ENCODE peak calls at places on chromosomes 11 and 22, in four cellular contexts. I is trophoblast cell, Y is endothelial cell of umbilical vein, W is NT2/D1. V is an unnamed sample. For H3K4me1, the result is how much of the 10 kb centered on the place peaks cover.

GRCh38 chr11:100176456-100176855 is 510.6 kb upstream of the ARHGAP42 start:
- DNase-seq in I (no peak), Y (no peak), W (no peak), V (no peak)

GRCh38 chr11:117490911-117491310 is 163.3 kb downstream of the CEP164 start:
- DNase-seq in Y (no peak), W (no peak), I (no peak), V (no peak)

GRCh38 chr11:102256251-102256650 is 61.0 kb upstream of the BIRC3 start:
- DNase-seq in W (no peak), Y (no peak), I (peak), V (no peak)

GRCh38 chr11:126391286-126391954 is 35.9 kb downstream of the ST3GAL4 start:
- DNase-seq in W (no peak), I (no peak), Y (no peak), V (no peak)

GRCh38 chr22:45502215-45503070 is at the start of gene FBLN1:
- DNase-seq in Y (no peak), I (peak), W (no peak), V (peak)

GRCh38 chr11:75639752-75640151 is 29.1 kb downstream of the MAP6 start:
- DNase-seq in Y (peak), W (no peak), I (peak), V (peak)

GRCh38 chr11:86115542-86116385 is 46.9 kb upstream of the PICALM start:
- DNase-seq in Y (no peak), W (no peak), I (no peak), V (no peak)

GRCh38 chr11:11979487-11980117 is 28.8 kb downstream of the DKK3 start:
- DNase-seq in Y (no peak), I (peak), W (no peak), V (no peak)

GRCh38 chr22:21760640-21761039 is 25.0 kb upstream of the YPEL1 start:
- DNase-seq in W (no peak), I (no peak), Y (no peak), V (no peak)

GRCh38 chr11:131668867-131669780 is 298.7 kb downstream of the NTM start:
- DNase-seq in Y (peak), I (peak), W (peak), V (no peak)

GRCh38 chr11:117941163-117941707 is 12.0 kb upstream of the TMPRSS13 start:
- DNase-seq in W (no peak), I (peak), Y (no peak), V (no peak)

GRCh38 chr11:33624082-33624481 is 76.5 kb downstream of the C11orf91 start:
- DNase-seq in Y (no peak), W (no peak), I (no peak), V (no peak)

GRCh38 chr11:130861902-130862552 is 54.3 kb downstream of the SNX19 start:
- DNase-seq in I (peak), W (peak), Y (peak), V (peak)

GRCh38 chr11:67644042-67644441 is 4.5 kb upstream of the TBX10 start:
- DNase-seq in W (no peak), Y (no peak), I (peak), V (no peak)

GRCh38 chr11:123525511-123525918 is 95.4 kb downstream of the GRAMD1B start:
- DNase-seq in Y (no peak), I (no peak), W (no peak), V (no peak)

GRCh38 chr11:17000987-17001386 is 13.2 kb downstream of the PLEKHA7 start:
- DNase-seq in I (no peak), W (no peak), Y (no peak), V (no peak)

GRCh38 chr22:41300661-41301060 is 664 bp upstream of the ZC3H7B start:
- DNase-seq in I (peak), W (no peak), Y (no peak), V (no peak)

GRCh38 chr11:40129276-40129675 is 1330.2 kb downstream of the LRRC4C start:
- DNase-seq in Y (no peak), W (peak), I (no peak), V (no peak)

GRCh38 chr11:1867381-1867780 is 14.5 kb downstream of the LSP1 start:
- DNase-seq in W (no peak), I (no peak), Y (no peak), V (no peak)

GRCh38 chr11:8094656-8095055 is 13.6 kb downstream of the TUB start:
- DNase-seq in I (no peak), W (no peak), Y (no peak), V (no peak)

GRCh38 chr11:126348806-126349582 is 6.5 kb upstream of the ST3GAL4 start:
- DNase-seq in Y (peak), W (no peak), I (peak), V (peak)

GRCh38 chr22:36083056-36083455 is 54.4 kb upstream of the RBFOX2 start:
- DNase-seq in W (no peak), I (peak), Y (no peak), V (no peak)

GRCh38 chr11:122505304-122506006 is 150.1 kb upstream of the UBASH3B start:
- DNase-seq in Y (peak), W (peak), I (peak), V (peak)

GRCh38 chr22:39348909-39349505 is 784 bp upstream of the SYNGR1 start:
- DNase-seq in W (no peak), Y (no peak), I (no peak), V (peak)

GRCh38 chr11:10878408-10879214 is 20.8 kb upstream of the ZBED5 start:
- DNase-seq in Y (peak), W (peak), I (peak), V (no peak)

GRCh38 chr11:131584694-131585592 is 214.5 kb downstream of the NTM start:
- DNase-seq in W (no peak), Y (no peak), I (no peak), V (no peak)

DNA sequence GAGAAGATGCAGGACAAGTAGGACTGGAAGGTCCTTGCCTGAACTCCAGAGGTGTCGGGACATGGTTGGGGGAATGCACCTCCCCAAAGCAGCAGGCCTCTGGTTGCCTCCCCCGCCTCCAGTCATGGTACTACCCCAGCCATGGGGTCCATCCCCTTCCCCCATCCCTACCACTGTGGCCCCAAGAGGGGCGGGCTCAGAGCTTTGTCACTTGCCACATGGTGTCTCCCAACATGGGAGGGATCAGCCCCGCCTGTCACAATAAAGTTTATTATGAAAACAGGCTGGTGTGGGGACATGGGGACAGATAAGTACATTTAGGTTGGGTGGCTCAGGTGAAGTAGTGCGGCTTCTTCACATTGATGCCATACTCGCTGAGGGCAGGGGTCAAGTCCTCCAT is 1.4 kb downstream of the TAF10 start:
- DNase-seq in W (no peak), I (no peak), Y (no peak), V (no peak)
- H3K4me1 ChIP-seq in W (under half), I (under half), Y (half or more), V (under half)

GRCh38 chr22:46725096-46725495 is 13.0 kb downstream of the CERK start:
- DNase-seq in W (no peak), I (no peak), Y (no peak), V (no peak)

GRCh38 chr22:46727813-46728364 is 10.2 kb downstream of the CERK start:
- DNase-seq in W (no peak), I (no peak), Y (no peak), V (no peak)

GRCh38 chr22:46728470-46728869 is 9.6 kb downstream of the CERK start:
- DNase-seq in Y (no peak), W (no peak), I (no peak), V (peak)

GRCh38 chr22:46726986-46727317 is 11.1 kb downstream of the CERK start:
- DNase-seq in Y (no peak), W (no peak), I (no peak), V (no peak)

GRCh38 chr22:46726066-46726985 is 11.7 kb downstream of the CERK start:
- DNase-seq in W (no peak), I (no peak), Y (no peak), V (peak)
- H3K4me1 ChIP-seq in W (under half), I (under half), Y (under half), V (under half)

DNA sequence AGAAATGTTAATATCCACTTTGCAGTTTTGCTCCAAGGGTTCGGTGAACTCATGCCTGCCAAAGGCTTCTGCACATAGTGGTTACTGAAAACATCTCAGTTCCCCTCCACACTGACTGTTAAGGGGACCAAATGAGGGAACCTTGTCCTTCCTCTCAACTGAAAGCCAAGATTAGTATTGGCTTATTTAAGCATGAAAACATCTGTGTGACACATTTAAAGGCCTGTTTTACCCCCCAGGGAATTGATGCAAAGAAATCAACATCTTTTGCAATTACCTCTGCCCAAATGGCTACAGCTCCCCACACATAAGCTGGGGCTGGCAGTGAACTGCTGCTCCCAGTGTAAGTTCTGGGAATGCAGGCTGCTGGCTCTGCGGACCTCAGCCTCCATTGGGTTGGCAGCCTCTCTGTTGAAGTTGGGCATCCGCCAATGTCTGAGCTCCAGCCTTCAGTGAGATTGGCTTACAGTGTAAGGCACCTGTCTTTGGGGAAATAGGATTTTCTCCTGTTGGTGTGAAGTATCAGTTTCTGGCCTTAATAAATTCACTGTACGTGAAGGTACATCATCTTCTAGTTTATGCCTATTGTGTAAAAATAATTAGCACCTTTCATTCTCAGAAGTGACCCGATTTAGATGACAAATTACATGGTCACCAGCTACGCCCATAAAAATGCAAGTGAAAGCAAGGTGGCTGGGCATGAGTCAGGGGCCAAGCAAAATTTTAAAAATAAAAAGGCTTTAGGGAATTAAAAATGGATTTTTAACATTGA is 213.4 kb upstream of the SYN3 start:
- DNase-seq in Y (no peak), I (no peak), W (no peak), V (peak)
- H3K4me1 ChIP-seq in Y (under half), I (under half), W (under half), V (under half)

GRCh38 chr22:37374571-37374970 is 52.7 kb downstream of the ELFN2 start:
- DNase-seq in I (no peak), W (no peak), Y (no peak), V (no peak)
- H3K4me1 ChIP-seq in I (under half), W (under half), Y (under half), V (under half)

GRCh38 chr11:29173660-29174062 is 843.2 kb downstream of the KCNA4 start:
- DNase-seq in I (peak), Y (peak), W (no peak), V (no peak)

GRCh38 chr11:29166306-29166705 is 850.5 kb downstream of the KCNA4 start:
- DNase-seq in I (no peak), W (no peak), Y (no peak), V (no peak)

DNA sequence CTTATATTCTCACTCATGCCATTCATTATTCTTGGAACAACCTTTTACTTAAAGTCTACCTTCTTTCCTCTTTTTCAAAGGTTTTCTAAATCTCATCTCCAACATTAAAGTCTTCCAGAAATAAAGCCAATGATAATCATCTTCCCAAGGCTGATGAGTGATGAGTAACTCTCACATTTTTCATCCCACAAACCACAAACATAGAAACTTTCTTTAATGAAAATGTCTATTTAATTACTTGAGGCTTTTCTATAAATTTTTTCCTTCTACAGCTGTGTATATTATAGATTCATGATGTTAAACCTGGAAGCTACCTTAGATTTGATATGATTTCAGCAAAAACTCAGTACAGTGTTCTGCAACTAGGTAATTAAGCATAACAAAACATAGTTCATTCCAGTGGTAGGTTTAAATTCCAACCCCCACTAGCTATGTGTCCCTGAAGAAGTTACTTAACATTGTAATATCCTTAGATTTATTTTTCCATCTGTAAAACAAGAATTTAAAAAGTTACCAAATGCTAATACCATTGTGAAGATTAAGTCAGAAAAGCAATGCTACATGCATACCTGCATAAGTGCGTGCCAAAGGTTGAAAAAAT is 845.4 kb downstream of the KCNA4 start:
- DNase-seq in W (no peak), Y (no peak), I (peak), V (no peak)
- H3K4me1 ChIP-seq in W (under half), Y (under half), I (under half), V (under half)

GRCh38 chr11:64892838-64893193 is 14.4 kb upstream of the EHD1 start:
- DNase-seq in I (no peak), W (no peak), Y (no peak), V (peak)

GRCh38 chr11:64892411-64892831 is 14.0 kb upstream of the EHD1 start:
- DNase-seq in W (no peak), I (no peak), Y (no peak), V (no peak)

GRCh38 chr11:64891215-64891848 is 12.9 kb upstream of the EHD1 start:
- DNase-seq in W (no peak), Y (no peak), I (no peak), V (no peak)

GRCh38 chr11:64893194-64894069 is 15.0 kb upstream of the EHD1 start:
- DNase-seq in Y (no peak), I (no peak), W (no peak), V (no peak)

DNA sequence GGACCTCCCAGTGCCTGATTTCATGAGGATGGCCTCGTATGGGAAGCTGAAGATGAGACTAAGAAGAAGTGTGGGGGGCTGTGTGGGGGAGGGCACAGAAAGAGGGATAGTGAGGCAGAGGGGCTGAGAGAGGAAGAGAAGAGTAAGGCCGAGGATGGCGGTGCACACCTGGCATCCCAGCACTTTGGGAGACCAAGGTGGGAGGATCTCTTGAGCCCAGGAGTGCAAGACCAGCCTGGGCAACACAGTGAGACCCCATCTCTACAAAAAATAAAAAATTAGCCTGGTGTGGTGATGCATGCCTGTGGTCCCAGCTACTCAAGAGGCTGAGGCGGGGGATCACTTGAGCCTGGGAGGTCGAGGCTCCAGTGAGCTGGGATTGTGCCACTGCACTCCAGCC is 13.5 kb upstream of the EHD1 start:
- DNase-seq in Y (no peak), I (no peak), W (no peak), V (no peak)
- H3K4me1 ChIP-seq in Y (under half), I (under half), W (under half), V (under half)

DNA sequence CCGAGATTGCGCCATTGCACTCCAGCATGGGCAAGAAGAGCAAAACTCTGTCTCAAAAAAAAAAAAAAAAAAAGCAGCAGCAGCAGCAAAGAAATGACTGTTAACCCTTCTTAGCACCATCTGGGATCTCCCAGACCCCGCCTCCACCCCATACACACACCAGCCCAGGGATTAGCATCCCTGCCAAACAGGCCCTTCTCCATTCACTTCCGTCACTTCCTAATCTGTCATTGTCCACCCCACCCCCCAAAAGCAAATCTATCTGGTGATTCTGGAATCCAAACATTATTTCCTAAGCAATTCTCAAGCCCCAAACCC is 5.8 kb upstream of the AHNAK start:
- DNase-seq in I (peak), Y (no peak), W (no peak), V (peak)
- H3K4me1 ChIP-seq in I (half or more), Y (half or more), W (under half), V (half or more)

DNA sequence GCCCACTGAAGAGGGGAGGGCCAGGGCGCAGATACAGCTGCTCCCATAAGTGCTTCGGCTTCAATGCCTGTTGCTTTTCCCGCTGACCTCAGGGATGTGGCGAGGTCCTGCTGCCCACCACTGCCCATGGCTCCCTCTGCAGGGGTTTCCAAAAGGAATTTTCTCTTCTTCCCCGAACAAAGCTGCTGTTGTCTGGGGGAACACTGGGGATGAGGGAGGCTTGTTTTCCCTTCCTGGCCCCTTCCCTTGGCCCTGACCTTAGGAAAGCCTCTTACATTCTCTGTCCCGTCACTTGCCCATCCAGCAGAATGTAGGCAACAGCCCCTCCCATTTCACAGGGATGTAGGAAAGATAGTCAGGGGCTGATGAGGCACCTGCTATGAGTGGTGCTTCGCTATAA is 34.8 kb downstream of the CD82 start:
- DNase-seq in I (no peak), Y (no peak), W (no peak), V (no peak)
- H3K4me1 ChIP-seq in I (under half), Y (under half), W (under half), V (under half)

GRCh38 chr11:64776875-64777274 is 1.5 kb downstream of the SF1 start:
- DNase-seq in W (no peak), I (no peak), Y (no peak), V (no peak)

GRCh38 chr11:64776425-64776824 is 1.9 kb downstream of the SF1 start:
- DNase-seq in I (no peak), Y (no peak), W (no peak), V (no peak)

GRCh38 chr11:64777449-64778222 is 706 bp downstream of the SF1 start:
- DNase-seq in I (peak), W (peak), Y (peak), V (peak)

GRCh38 chr11:64778473-64779298 is at the start of gene SF1:
- DNase-seq in W (peak), I (peak), Y (peak), V (peak)

GRCh38 chr11:64778223-64778472 is 194 bp downstream of the SF1 start:
- DNase-seq in Y (no peak), I (no peak), W (no peak), V (no peak)
- H3K4me1 ChIP-seq in Y (under half), I (under half), W (under half), V (under half)